ENCODE peak calls at places on chromosome 5, in six cellular contexts. F is HFF-Myc, T is heart right ventricle, B is GM23338, K is occipital lobe, S is OCI-LY7. Y is an unnamed sample.

GRCh38 chr5:138748630-138749081 is 4.6 kb upstream of the CTNNA1 start:
- DNase-seq in F (no peak), T (no peak), B (no peak), K (no peak), S (no peak), Y (no peak)

GRCh38 chr5:14035859-14036440 is 91.5 kb upstream of the DNAH5 start:
- DNase-seq in F (peak), T (no peak), B (peak), K (peak), S (no peak), Y (peak)

GRCh38 chr5:142385194-142385593 is 60.4 kb upstream of the SPRY4 start:
- DNase-seq in F (no peak), T (no peak), B (no peak), K (no peak), S (no peak), Y (no peak)

GRCh38 chr5:115494570-115495289 is 49.8 kb downstream of the FEM1C start:
- DNase-seq in F (no peak), T (no peak), B (no peak), K (peak), S (no peak), Y (no peak)

GRCh38 chr5:153158608-153159007 is 331.9 kb upstream of the GRIA1 start:
- DNase-seq in F (no peak), T (no peak), B (peak), K (no peak), S (no peak), Y (no peak)

GRCh38 chr5:157735991-157736390 is 4.8 kb downstream of the THG1L start:
- DNase-seq in F (no peak), T (no peak), B (no peak), K (no peak), S (no peak), Y (no peak)

GRCh38 chr5:119328753-119329602 is 26.8 kb upstream of the TNFAIP8 start:
- DNase-seq in F (peak), T (no peak), B (no peak), K (no peak), S (no peak), Y (no peak)

GRCh38 chr5:51396797-51397196 is 13.5 kb downstream of the ISL1 start:
- DNase-seq in F (no peak), T (no peak), B (no peak), K (no peak), S (no peak), Y (no peak)

GRCh38 chr5:170307575-170308465 is 10.2 kb upstream of the LCP2 start:
- DNase-seq in F (peak), T (peak), B (no peak), K (no peak), S (no peak), Y (no peak)

GRCh38 chr5:143551765-143552164 is 148.3 kb upstream of the NR3C1 start:
- DNase-seq in F (no peak), T (no peak), B (no peak), K (no peak), S (no peak), Y (no peak)

GRCh38 chr5:16916262-16916878 is 19.7 kb downstream of the MYO10 start:
- DNase-seq in F (peak), T (no peak), B (no peak), K (no peak), S (no peak), Y (no peak)

GRCh38 chr5:141914154-141914743 is 9.4 kb upstream of the DELE1 start:
- DNase-seq in F (no peak), T (peak), B (peak), K (peak), S (peak), Y (peak)

GRCh38 chr5:23419115-23419514 is 88.3 kb upstream of the PRDM9 start:
- DNase-seq in F (no peak), T (no peak), B (peak), K (no peak), S (no peak), Y (no peak)

GRCh38 chr5:14510156-14510734 is 71.3 kb upstream of the OTULINL start:
- DNase-seq in F (no peak), T (no peak), B (no peak), K (peak), S (peak), Y (no peak)

GRCh38 chr5:142184939-142185526 is 76.5 kb downstream of the NDFIP1 start:
- DNase-seq in F (peak), T (no peak), B (peak), K (no peak), S (no peak), Y (no peak)

GRCh38 chr5:80186634-80187033 is 69.2 kb downstream of the SERINC5 start:
- DNase-seq in F (no peak), T (no peak), B (no peak), K (no peak), S (peak), Y (no peak)